ENCODE peak calls at places on chromosomes 4 and X, in nine cellular contexts. W is mesendoderm, C is SK-N-SH, N is IMR-90, O is mesenchymal stem cell, P is GM23248, Y is K562, D is fibroblast of lung, T is neural progenitor cell. E is an unnamed sample.

GRCh38 chr4:180999217-180999616 is 1244.0 kb upstream of the TENM3 start:
- DNase-seq in W (no peak), C (peak), N (no peak), O (no peak), P (no peak), Y (no peak), D (no peak), T (no peak), E (no peak)

GRCh38 chr4:23006756-23007155 is 314.0 kb downstream of the GBA3 start:
- DNase-seq in W (no peak), C (no peak), N (peak), O (no peak), P (peak), Y (no peak), D (peak), T (no peak), E (no peak)

GRCh38 chr4:164931551-164932324 is 45.7 kb downstream of the TRIM61 start:
- DNase-seq in W (peak), C (no peak), N (no peak), O (no peak), P (peak), Y (no peak), D (no peak), T (no peak), E (no peak)

GRCh38 chrX:45824471-45824870 is 623.8 kb upstream of the DIPK2B start:
- DNase-seq in W (peak), C (peak), N (peak), O (peak), P (peak), Y (peak), D (peak), T (peak), E (no peak)

GRCh38 chrX:106999002-106999975 is 723 bp downstream of the MORC4 start:
- DNase-seq in W (peak), C (peak), N (peak), O (peak), P (peak), Y (no peak), D (peak), T (peak), E (no peak)

GRCh38 chr4:151530783-151531182 is 121.8 kb downstream of the FHIP1A start:
- DNase-seq in W (no peak), C (no peak), N (no peak), O (peak), P (peak), Y (peak), D (no peak), T (no peak), E (no peak)

GRCh38 chr4:140472156-140472555 is 25.9 kb downstream of the MGAT4D start:
- DNase-seq in W (no peak), C (no peak), N (no peak), O (no peak), P (no peak), Y (no peak), D (no peak), T (no peak), E (no peak)

GRCh38 chr4:138681000-138681604 is 334.5 kb upstream of the NOCT start:
- DNase-seq in W (peak), C (peak), N (peak), O (peak), P (peak), Y (peak), D (peak), T (peak), E (peak)

GRCh38 chrX:13699183-13699826 is 10.4 kb downstream of the RAB9A start:
- DNase-seq in W (no peak), C (no peak), N (peak), O (peak), P (peak), Y (peak), D (peak), T (no peak), E (no peak)

GRCh38 chr4:88533088-88533790 is 9.7 kb upstream of the PYURF start:
- DNase-seq in W (peak), C (no peak), N (peak), O (peak), P (peak), Y (no peak), D (peak), T (no peak), E (no peak)

GRCh38 chrX:23883737-23884354 is 23.9 kb downstream of the APOO start:
- DNase-seq in W (peak), C (no peak), N (peak), O (peak), P (peak), Y (peak), D (peak), T (no peak), E (no peak)

GRCh38 chrX:107440187-107440586 is 9.3 kb upstream of the FRMPD3 start:
- DNase-seq in W (no peak), C (no peak), N (no peak), O (no peak), P (no peak), Y (no peak), D (no peak), T (no peak), E (no peak)

GRCh38 chrX:125295337-125295736 is 24.3 kb upstream of the TEX13C start:
- DNase-seq in W (no peak), C (no peak), N (peak), O (peak), P (peak), Y (no peak), D (no peak), T (no peak), E (no peak)

DNA sequence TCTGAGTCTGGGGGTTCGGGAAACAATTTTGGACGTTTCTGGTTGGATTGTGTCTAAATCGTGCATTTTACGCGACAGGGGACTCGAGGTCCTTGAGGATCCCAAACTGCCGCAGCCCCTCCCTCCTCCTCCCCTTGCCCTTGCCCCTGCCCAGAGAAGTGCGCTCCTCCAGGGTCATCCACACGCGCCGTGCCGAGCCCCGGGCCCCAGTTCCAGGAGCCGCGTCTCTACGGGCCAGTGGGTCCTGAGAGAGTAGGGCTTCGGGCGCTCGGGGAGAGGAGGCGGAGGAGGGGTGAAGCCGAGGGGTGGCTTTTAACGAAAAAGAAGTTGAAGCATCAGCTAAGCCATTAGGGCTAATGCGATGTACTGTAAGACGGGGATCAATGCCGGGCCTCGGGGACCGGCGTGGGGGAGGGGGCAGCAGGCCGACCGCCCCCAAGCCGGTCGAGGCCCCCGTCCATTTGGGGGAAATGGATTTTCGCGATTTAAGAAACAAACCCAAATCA is 13.9 kb downstream of the HMX1 start:
- DNase-seq in W (peak), C (no peak), N (no peak), O (no peak), P (no peak), Y (no peak), D (no peak), T (peak), E (no peak)
- H3K4me3 ChIP-seq in W (no peak), C (no peak), N (no peak), O (no peak), P (no peak), Y (no peak), D (no peak), T (peak), E (peak)

GRCh38 chrX:153049093-153049492 is 7.2 kb upstream of the PNMA3 start:
- DNase-seq in W (no peak), C (no peak), N (no peak), O (no peak), P (no peak), Y (no peak), D (no peak), T (no peak), E (no peak)
- H3K9ac ChIP-seq in W (no peak), C (no peak), N (no peak), O (no peak), P (no peak), Y (no peak), D (no peak), T (no peak), E (no peak)

GRCh38 chr4:66681962-66682361 is 863.3 kb downstream of the CENPC start:
- DNase-seq in W (no peak), C (no peak), N (peak), O (peak), P (no peak), Y (no peak), D (peak), T (no peak), E (no peak)
- H3K4me3 ChIP-seq in W (no peak), C (no peak), N (no peak), O (no peak), P (no peak), Y (no peak), D (no peak), T (no peak), E (no peak)

GRCh38 chrX:131779313-131779712 is 235.4 kb downstream of the OR13H1 start:
- DNase-seq in W (no peak), C (no peak), N (no peak), O (no peak), P (no peak), Y (no peak), D (no peak), T (no peak), E (no peak)

GRCh38 chrX:131783555-131784338 is 239.4 kb upstream of the STK26 start:
- DNase-seq in W (no peak), C (no peak), N (peak), O (no peak), P (no peak), Y (no peak), D (peak), T (no peak), E (no peak)

DNA sequence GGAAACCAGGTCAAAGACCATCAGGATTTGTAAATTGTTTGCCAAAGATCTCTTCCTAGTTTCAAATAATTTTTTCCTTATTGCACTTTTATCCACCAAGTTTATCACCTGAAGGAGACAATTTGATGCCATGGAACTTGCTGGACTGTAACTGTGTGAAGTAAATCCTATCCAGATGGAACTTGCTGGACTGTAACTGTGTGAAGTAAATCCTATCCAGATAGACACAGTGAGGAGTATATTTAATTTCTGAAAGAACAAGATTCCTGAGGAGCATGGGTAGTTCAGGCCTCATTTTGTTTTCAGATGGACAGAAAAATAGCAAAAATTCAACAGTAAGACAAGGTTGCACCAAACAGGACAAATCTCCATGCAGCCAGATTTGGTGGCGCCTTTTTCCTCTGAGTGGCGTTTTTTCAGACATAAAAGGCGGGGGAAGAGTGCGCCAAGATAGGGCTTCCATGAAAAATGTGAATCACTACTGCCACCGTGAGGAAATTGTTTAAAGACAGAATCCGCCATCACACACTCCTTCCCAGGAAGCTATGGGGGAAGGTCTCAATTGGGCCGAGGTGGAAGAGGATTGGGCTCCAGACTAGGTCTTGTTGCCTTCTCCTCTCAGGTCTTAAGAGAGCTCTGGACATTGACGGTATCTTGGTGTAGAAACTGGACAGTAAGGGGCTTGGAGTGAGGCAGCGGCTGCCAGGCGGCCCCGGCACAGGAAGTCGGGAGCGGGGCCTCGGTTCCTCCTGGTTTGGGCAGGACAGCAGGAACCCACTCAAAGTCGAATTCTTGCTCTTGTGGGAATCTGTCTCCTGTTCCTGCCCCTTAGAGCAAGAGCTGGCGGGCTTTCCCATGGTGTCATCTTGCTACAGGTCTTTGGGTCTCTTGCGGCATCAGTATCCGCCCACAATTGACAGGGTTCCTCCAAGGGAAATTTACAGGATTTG is 234.7 kb downstream of the OR13H1 start:
- DNase-seq in W (peak), C (peak), N (peak), O (no peak), P (no peak), Y (no peak), D (peak), T (no peak), E (no peak)
- H3K9ac ChIP-seq in W (no peak), C (peak), N (peak), O (peak), P (no peak), Y (no peak), D (no peak), T (no peak), E (no peak)

DNA sequence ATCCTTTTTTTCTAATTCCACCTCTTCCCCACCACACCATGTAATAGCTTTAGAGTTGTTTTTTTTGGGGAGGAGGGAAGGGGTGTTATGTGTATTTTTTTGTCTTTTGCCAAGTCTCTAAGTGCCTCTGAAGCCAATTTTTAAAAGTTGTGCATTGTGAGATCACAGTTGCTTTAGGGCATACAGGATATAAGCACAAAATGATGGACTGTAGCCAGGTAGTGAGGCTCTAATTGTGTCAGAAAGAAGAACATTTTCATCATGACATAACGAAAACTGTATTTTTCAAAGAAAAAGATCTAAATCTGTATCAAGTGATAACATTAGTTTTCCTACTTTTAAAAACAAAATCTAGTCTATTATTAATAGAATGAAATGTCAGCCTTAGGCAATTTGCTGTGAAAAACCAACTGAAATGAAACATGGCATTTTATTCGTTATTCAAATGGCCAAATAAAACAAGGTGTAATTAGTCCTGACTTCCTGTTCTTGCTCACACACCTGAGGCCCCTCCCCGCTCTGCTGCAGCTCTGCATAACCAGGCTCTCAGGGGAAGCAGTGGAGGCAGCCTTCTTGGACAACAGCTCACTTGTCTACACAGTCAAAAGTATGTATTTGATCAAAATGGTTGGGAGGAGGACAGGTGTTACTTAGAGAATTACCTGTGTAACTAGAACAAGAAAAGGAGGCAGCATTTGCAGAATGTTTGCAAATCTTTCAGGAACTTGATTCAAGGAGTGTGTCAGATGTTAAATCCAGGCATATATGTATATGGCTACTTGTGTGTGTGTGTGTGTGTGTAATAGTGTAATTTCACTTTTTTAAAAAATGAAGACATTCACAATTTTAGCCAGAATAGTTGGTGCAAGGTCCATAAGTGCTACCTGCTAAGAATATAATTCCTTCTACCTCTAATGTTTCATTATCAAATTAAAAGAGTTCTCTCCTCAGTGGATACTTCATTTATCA is 157.6 kb downstream of the PALLD start:
- DNase-seq in W (no peak), C (no peak), N (no peak), O (no peak), P (no peak), Y (no peak), D (no peak), T (no peak), E (no peak)
- H3K4me3 ChIP-seq in W (no peak), C (no peak), N (no peak), O (no peak), P (no peak), Y (no peak), D (no peak), T (no peak), E (no peak)

E was measured in NT2/D1.